ENCODE peak calls at places on chromosomes 16 and 17, in four cellular contexts. K is astrocyte of the spinal cord, V is body of pancreas, I is GM06990. L is an unnamed sample.

GRCh38 chr16:66382966-66383299 is 16.4 kb downstream of the CDH5 start:
- DNase-seq in V (no peak), K (peak; percentile 88), I (no peak), L (no peak)

GRCh38 chr16:90020838-90021382 is 1.7 kb upstream of the DBNDD1 start:
- DNase-seq in I (no peak), K (peak; percentile 57), V (no peak), L (no peak)

GRCh38 chr16:19645557-19645981 is 72.5 kb downstream of the KNOP1 start:
- DNase-seq in I (no peak), V (peak; percentile 11), K (peak; percentile 45), L (no peak)

GRCh38 chr16:3173892-3174617 is 13.9 kb upstream of the OR1F1 start:
- DNase-seq in V (no peak), K (no peak), I (peak; percentile 71), L (peak; percentile 68)

GRCh38 chr17:56642424-56642823 is 48.9 kb downstream of the NOG start:
- DNase-seq in V (no peak), I (no peak), K (no peak), L (no peak)

GRCh38 chr16:14284371-14284770 is 213.3 kb downstream of the MRTFB start:
- DNase-seq in V (no peak), K (no peak), I (no peak), L (no peak)

GRCh38 chr16:21214086-21214485 is 2.7 kb upstream of the ZP2 start:
- DNase-seq in K (no peak), I (no peak), V (no peak), L (no peak)

GRCh38 chr17:54899201-54899600 is 1.5 kb upstream of the TOM1L1 start:
- DNase-seq in K (no peak), I (no peak), V (no peak), L (no peak)

GRCh38 chr17:43018008-43018853 is 4.0 kb downstream of the VAT1 start:
- DNase-seq in I (no peak), K (peak; percentile 31), V (peak; percentile 48), L (peak; percentile 40)

GRCh38 chr16:80526418-80527061 is 14.3 kb upstream of the DYNLRB2 start:
- DNase-seq in V (peak; percentile 54), I (no peak), K (peak; percentile 69), L (peak; percentile 59)

GRCh38 chr17:55710410-55710809 is 12.3 kb downstream of the TMEM100 start:
- DNase-seq in V (no peak), I (no peak), K (no peak), L (no peak)

GRCh38 chr16:85113913-85114312 is 1.6 kb upstream of the CIBAR2 start:
- DNase-seq in V (no peak), I (no peak), K (no peak), L (no peak)

GRCh38 chr17:58121925-58122324 is 26.3 kb upstream of the OR4D1 start:
- DNase-seq in K (peak; percentile 25), I (no peak), V (no peak), L (peak; percentile 44)

GRCh38 chr16:77117687-77118086 is 73.3 kb upstream of the MON1B start:
- DNase-seq in K (no peak), V (no peak), I (no peak), L (no peak)

GRCh38 chr17:4522661-4523060 is 24.0 kb downstream of the SPNS2 start:
- DNase-seq in I (no peak), V (no peak), K (no peak), L (no peak)

GRCh38 chr17:42378597-42379594 is 9.3 kb downstream of the STAT3 start:
- DNase-seq in I (peak; percentile 30), K (peak; percentile 51), V (peak; percentile 34), L (no peak)

GRCh38 chr16:83312015-83312734 is 495.6 kb upstream of the HSBP1 start:
- DNase-seq in K (no peak), I (no peak), V (no peak), L (no peak)

GRCh38 chr16:31504159-31504558 is 4.0 kb downstream of the RUSF1 start:
- DNase-seq in I (no peak), V (no peak), K (no peak), L (no peak)

GRCh38 chr16:86834451-86835035 is 256.2 kb downstream of the FOXL1 start:
- DNase-seq in I (no peak), V (no peak), K (peak; percentile 81), L (no peak)

GRCh38 chr17:17836818-17837379 is at the start of gene SREBF1:
- DNase-seq in I (peak; percentile 81), K (peak; percentile 58), V (peak; percentile 68), L (peak; percentile 88)

GRCh38 chr17:56373981-56374380 is 219.5 kb upstream of the NOG start:
- DNase-seq in V (no peak), K (no peak), I (no peak), L (no peak)

GRCh38 chr17:82236142-82236971 is 7.5 kb downstream of the SLC16A3 start:
- DNase-seq in K (peak; percentile 63), I (peak; percentile 36), V (peak; percentile 82), L (no peak)

GRCh38 chr17:81119223-81120148 is 45.8 kb upstream of the PVALEF start:
- DNase-seq in I (peak; percentile 78), V (peak; percentile 70), K (peak; percentile 91), L (peak; percentile 91)

GRCh38 chr16:1732071-1732470 is 26.1 kb downstream of the MAPK8IP3 start:
- DNase-seq in K (no peak), V (no peak), I (no peak), L (no peak)

GRCh38 chr16:79800016-79800608 is 199.6 kb upstream of the MAF start:
- DNase-seq in I (no peak), K (no peak), V (no peak), L (no peak)

GRCh38 chr16:31262084-31262483 is 2.3 kb downstream of the ITGAM start:
- DNase-seq in I (no peak), K (no peak), V (no peak), L (no peak)

GRCh38 chr16:56480776-56481467 is 29.6 kb downstream of the OGFOD1 start:
- DNase-seq in K (no peak), I (no peak), V (no peak), L (no peak)

GRCh38 chr17:57607553-57608120 is 137.5 kb downstream of the CCDC182 start:
- DNase-seq in I (no peak), K (no peak), V (no peak), L (no peak)

GRCh38 chr17:45812102-45812501 is 28.0 kb downstream of the CRHR1 start:
- DNase-seq in K (peak; percentile 3), I (no peak), V (no peak), L (no peak)

GRCh38 chr17:77581480-77581879 is 377.0 kb upstream of the TNRC6C start:
- DNase-seq in V (no peak), K (peak; percentile 1), I (no peak), L (no peak)

GRCh38 chr17:2592974-2593845 is at the start of gene PAFAH1B1:
- DNase-seq in K (peak; percentile 92), V (peak; percentile 94), I (peak; percentile 90), L (peak; percentile 98)
- TF ChIP-seq CTCF in K (no peak), V (no peak), I (peak; percentile 16), L (peak; percentile 47)

GRCh38 chr17:73210002-73210678 is 17.3 kb downstream of the COG1 start:
- DNase-seq in I (no peak), K (peak; percentile 11), V (no peak), L (no peak)
- TF ChIP-seq CTCF in I (peak; percentile 8), K (peak; percentile 38), V (no peak), L (no peak)

DNA sequence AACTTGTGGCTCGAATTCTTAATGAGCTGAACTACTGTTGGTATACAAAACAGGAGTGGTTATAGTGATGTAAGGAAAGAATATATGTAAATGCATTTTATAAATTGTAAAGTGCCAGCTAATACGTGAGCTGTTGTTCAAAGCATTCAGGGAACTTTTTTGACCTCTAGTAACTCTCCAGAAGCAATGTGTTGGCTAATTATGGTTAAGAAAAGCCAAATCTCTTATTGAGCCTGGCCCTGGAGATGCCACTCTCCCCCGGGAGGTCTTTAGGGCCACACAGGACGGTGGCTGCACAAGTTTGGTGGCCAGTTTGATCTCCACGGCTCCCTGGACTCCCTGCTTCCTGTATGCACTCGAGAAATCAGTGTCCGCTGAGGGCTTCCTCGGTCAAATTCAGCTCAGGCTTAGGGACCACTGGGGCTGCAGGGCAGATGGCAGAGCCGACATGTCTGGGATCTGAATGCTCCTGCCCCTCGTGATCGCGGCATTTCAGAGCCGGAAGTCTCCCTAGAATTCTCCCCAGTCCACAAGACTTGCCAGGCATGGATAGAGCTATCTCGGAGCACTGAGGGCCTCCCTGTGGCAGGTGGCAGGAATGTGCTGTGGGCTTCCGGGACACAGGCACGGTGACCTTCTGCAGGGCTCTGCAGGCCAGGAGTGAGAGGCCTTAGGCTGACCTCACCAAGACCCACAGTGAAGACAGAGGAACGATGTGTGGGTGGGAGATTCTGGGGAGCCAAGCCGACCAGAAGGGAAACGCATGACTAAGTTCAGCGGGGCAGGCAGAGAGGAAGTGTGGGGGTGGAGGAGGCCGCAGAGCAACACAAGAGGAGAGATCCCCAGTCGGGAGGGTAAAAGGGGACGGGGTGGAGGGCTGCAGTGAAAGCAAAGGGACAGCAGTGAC is 18.6 kb upstream of the PITPNM3 start:
- DNase-seq in I (peak; percentile 67), K (peak; percentile 37), V (no peak), L (peak; percentile 81)
- TF ChIP-seq CTCF in I (no peak), K (no peak), V (no peak), L (no peak)

GRCh38 chr17:6642592-6642991 is 1.7 kb downstream of the TXNDC17 start:
- DNase-seq in K (no peak), I (no peak), V (no peak), L (no peak)

GRCh38 chr17:6643460-6644125 is 2.7 kb downstream of the TXNDC17 start:
- DNase-seq in I (no peak), V (no peak), K (peak; percentile 65), L (no peak)

GRCh38 chr17:6651483-6652452 is at the start of the genes C17orf100 and MED31:
- DNase-seq in V (peak; percentile 97), K (peak; percentile 90), I (peak; percentile 92), L (peak; percentile 97)

DNA sequence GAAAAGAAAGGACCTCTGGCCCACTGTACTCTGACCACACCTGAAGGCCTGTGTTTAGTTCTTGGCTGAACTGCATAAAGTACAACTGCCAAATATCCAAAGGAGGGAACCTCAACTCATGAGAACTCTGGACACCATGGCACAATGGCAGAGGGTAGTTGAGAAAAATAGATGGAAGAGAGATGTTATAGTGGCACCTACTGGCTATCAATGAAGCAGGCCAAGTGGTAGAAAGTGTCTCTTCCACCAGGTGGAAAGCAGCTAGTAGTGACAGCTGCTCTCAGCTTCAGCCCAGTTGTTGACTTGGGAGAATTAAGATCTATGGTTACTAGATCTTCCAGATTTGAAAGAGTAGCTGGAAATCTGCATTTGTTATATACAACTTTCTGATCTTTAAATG is 3.2 kb downstream of the MED31 start:
- DNase-seq in K (no peak), V (no peak), I (no peak), L (no peak)
- TF ChIP-seq CTCF in K (peak; percentile 32), V (no peak), I (peak; percentile 35), L (peak; percentile 27)

GRCh38 chr17:79484600-79485398 is 126.1 kb downstream of the RBFOX3 start:
- DNase-seq in V (no peak), K (no peak), I (no peak), L (no peak)

GRCh38 chr17:79485991-79486390 is 124.9 kb downstream of the RBFOX3 start:
- DNase-seq in I (no peak), V (no peak), K (no peak), L (no peak)

GRCh38 chr17:79487149-79487548 is 123.7 kb downstream of the RBFOX3 start:
- DNase-seq in I (no peak), K (no peak), V (no peak), L (no peak)

GRCh38 chr17:79483842-79484241 is 127.0 kb downstream of the RBFOX3 start:
- DNase-seq in V (no peak), K (no peak), I (no peak), L (no peak)

GRCh38 chr17:79485399-79485985 is 125.4 kb downstream of the RBFOX3 start:
- DNase-seq in V (no peak), K (no peak), I (no peak), L (no peak)
- TF ChIP-seq CTCF in V (no peak), K (no peak), I (no peak), L (no peak)

L was measured in GM13976.